ENCODE peak calls at places on chromosomes 4 and X, in five cellular contexts. One of them, this sample, is unnamed.

GRCh38 chr4:79678472-79679202 is 270.6 kb upstream of the GK2 start:
- DNase-seq in AG04449: no peak
- DNase-seq in pancreas: no peak
- DNase-seq in bronchial epithelial cell: no peak
- DNase-seq in right cardiac atrium: no peak
- DNase-seq in this sample: no peak

GRCh38 chr4:21806991-21807390 is 141.6 kb downstream of the KCNIP4 start:
- DNase-seq in pancreas: no peak
- DNase-seq in AG04449: no peak
- DNase-seq in bronchial epithelial cell: no peak
- DNase-seq in right cardiac atrium: no peak
- DNase-seq in this sample: no peak

GRCh38 chr4:100008048-100008447 is 58.0 kb upstream of the H2AZ1 start:
- DNase-seq in bronchial epithelial cell: peak; percentile 45
- DNase-seq in right cardiac atrium: no peak
- DNase-seq in pancreas: no peak
- DNase-seq in AG04449: peak; percentile 62
- DNase-seq in this sample: peak; percentile 66

GRCh38 chr4:98851806-98852205 is 77.1 kb downstream of the EIF4E start:
- DNase-seq in right cardiac atrium: no peak
- DNase-seq in pancreas: no peak
- DNase-seq in bronchial epithelial cell: peak; percentile 31
- DNase-seq in AG04449: peak; percentile 7
- DNase-seq in this sample: no peak

GRCh38 chr4:19748470-19748869 is 503.2 kb upstream of the SLIT2 start:
- DNase-seq in right cardiac atrium: peak; percentile 63
- DNase-seq in pancreas: no peak
- DNase-seq in bronchial epithelial cell: peak; percentile 45
- DNase-seq in AG04449: peak; percentile 52
- DNase-seq in this sample: peak; percentile 3

GRCh38 chr4:33696586-33696985 is 2547.7 kb downstream of the ARAP2 start:
- DNase-seq in AG04449: no peak
- DNase-seq in bronchial epithelial cell: peak; percentile 19
- DNase-seq in pancreas: no peak
- DNase-seq in right cardiac atrium: no peak
- DNase-seq in this sample: peak; percentile 52

GRCh38 chr4:121156822-121157769 is 7.0 kb downstream of the TNIP3 start:
- DNase-seq in right cardiac atrium: peak; percentile 61
- DNase-seq in bronchial epithelial cell: peak; percentile 16
- DNase-seq in pancreas: peak; percentile 20
- DNase-seq in AG04449: no peak
- DNase-seq in this sample: peak; percentile 33

GRCh38 chr4:147498031-147498700 is 17.3 kb downstream of the EDNRA start:
- DNase-seq in pancreas: no peak
- DNase-seq in right cardiac atrium: no peak
- DNase-seq in bronchial epithelial cell: peak; percentile 94
- DNase-seq in AG04449: peak; percentile 65
- DNase-seq in this sample: peak; percentile 85

GRCh38 chrX:17656556-17656955 is 80.7 kb upstream of the SCML1 start:
- DNase-seq in AG04449: no peak
- DNase-seq in bronchial epithelial cell: no peak
- DNase-seq in pancreas: no peak
- DNase-seq in right cardiac atrium: no peak
- DNase-seq in this sample: no peak

GRCh38 chrX:109886122-109886761 is 116.7 kb upstream of the TMEM164 start:
- DNase-seq in pancreas: no peak
- DNase-seq in right cardiac atrium: peak; percentile 52
- DNase-seq in AG04449: no peak
- DNase-seq in bronchial epithelial cell: peak; percentile 45
- DNase-seq in this sample: peak; percentile 61

GRCh38 chrX:74670028-74670427 is 55.6 kb upstream of the RLIM start:
- DNase-seq in pancreas: no peak
- DNase-seq in AG04449: no peak
- DNase-seq in right cardiac atrium: no peak
- DNase-seq in bronchial epithelial cell: no peak
- DNase-seq in this sample: no peak

GRCh38 chr4:48345542-48345941 is 4.2 kb downstream of the SLAIN2 start:
- DNase-seq in pancreas: no peak
- DNase-seq in right cardiac atrium: no peak
- DNase-seq in bronchial epithelial cell: no peak
- DNase-seq in AG04449: no peak
- DNase-seq in this sample: no peak

GRCh38 chr4:143713556-143714289 is 13.2 kb upstream of the FREM3 start:
- DNase-seq in right cardiac atrium: no peak
- DNase-seq in AG04449: no peak
- DNase-seq in pancreas: no peak
- DNase-seq in bronchial epithelial cell: no peak
- DNase-seq in this sample: no peak

GRCh38 chrX:140589657-140590056 is 84.8 kb upstream of the SOX3 start:
- DNase-seq in bronchial epithelial cell: no peak
- DNase-seq in pancreas: no peak
- DNase-seq in right cardiac atrium: no peak
- DNase-seq in AG04449: no peak
- DNase-seq in this sample: no peak

GRCh38 chrX:98523521-98523920 is 1639.8 kb downstream of the RPA4 start:
- DNase-seq in pancreas: no peak
- DNase-seq in right cardiac atrium: no peak
- DNase-seq in bronchial epithelial cell: no peak
- DNase-seq in AG04449: no peak
- DNase-seq in this sample: no peak

GRCh38 chrX:100720301-100720700 is 11.6 kb downstream of the SYTL4 start:
- DNase-seq in AG04449: no peak
- DNase-seq in pancreas: no peak
- DNase-seq in right cardiac atrium: no peak
- DNase-seq in bronchial epithelial cell: no peak
- DNase-seq in this sample: no peak

GRCh38 chr4:72975488-72975784 is 94.1 kb downstream of the COX18 start:
- DNase-seq in right cardiac atrium: no peak
- DNase-seq in pancreas: no peak
- DNase-seq in bronchial epithelial cell: no peak
- DNase-seq in AG04449: peak; percentile 53
- DNase-seq in this sample: no peak

GRCh38 chrX:130121505-130121800 is 11.2 kb upstream of the ELF4 start:
- DNase-seq in bronchial epithelial cell: no peak
- DNase-seq in right cardiac atrium: no peak
- DNase-seq in pancreas: no peak
- DNase-seq in AG04449: no peak
- DNase-seq in this sample: no peak

GRCh38 chrX:130118941-130119640 is 8.8 kb upstream of the ELF4 start:
- DNase-seq in right cardiac atrium: no peak
- DNase-seq in bronchial epithelial cell: no peak
- DNase-seq in pancreas: no peak
- DNase-seq in AG04449: no peak
- DNase-seq in this sample: no peak

GRCh38 chrX:130120746-130121504 is 10.6 kb upstream of the ELF4 start:
- DNase-seq in bronchial epithelial cell: peak; percentile 74
- DNase-seq in AG04449: no peak
- DNase-seq in pancreas: peak; percentile 59
- DNase-seq in right cardiac atrium: peak; percentile 91
- DNase-seq in this sample: peak; percentile 90

GRCh38 chrX:130118396-130118795 is 8.1 kb upstream of the ELF4 start:
- DNase-seq in bronchial epithelial cell: peak; percentile 60
- DNase-seq in pancreas: no peak
- DNase-seq in right cardiac atrium: no peak
- DNase-seq in AG04449: no peak
- DNase-seq in this sample: peak; percentile 70

GRCh38 chrX:130120321-130120731 is 10.0 kb upstream of the ELF4 start:
- DNase-seq in AG04449: no peak
- DNase-seq in right cardiac atrium: no peak
- DNase-seq in pancreas: no peak
- DNase-seq in bronchial epithelial cell: no peak
- DNase-seq in this sample: no peak
- H3K4me3 ChIP-seq in AG04449: peak overlapping the region; percentile 40
- H3K4me3 ChIP-seq in right cardiac atrium: peak overlapping the region; percentile 0
- H3K4me3 ChIP-seq in pancreas: peak overlapping the region; percentile 39
- H3K4me3 ChIP-seq in bronchial epithelial cell: peak overlapping the region; percentile 23
- H3K4me3 ChIP-seq in this sample: peak overlapping the region; percentile 20

DNA sequence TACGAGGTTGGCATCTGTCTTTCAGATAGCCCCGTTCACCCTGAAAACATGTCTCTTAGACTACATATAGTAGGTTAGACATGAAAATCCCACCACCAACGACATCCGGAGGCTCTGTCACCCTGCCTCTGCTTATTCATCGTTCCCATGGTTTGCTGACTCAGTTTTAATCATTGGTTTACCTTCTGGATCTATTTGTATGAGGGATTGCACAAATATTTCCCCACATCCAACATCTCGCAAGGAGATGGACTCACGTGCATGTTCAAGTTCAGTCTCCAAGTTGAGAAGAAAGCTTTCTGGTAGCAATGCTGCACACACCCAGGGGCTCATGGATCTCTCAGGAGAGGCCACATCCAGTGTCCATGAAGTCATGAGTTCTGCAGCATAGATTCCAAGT is 10.8 kb downstream of the CETN2 start:
- DNase-seq in bronchial epithelial cell: peak; percentile 81
- DNase-seq in right cardiac atrium: no peak
- DNase-seq in AG04449: no peak
- DNase-seq in pancreas: no peak
- DNase-seq in this sample: peak; percentile 72
- H3K4me3 ChIP-seq in bronchial epithelial cell: no peak overlapping the region
- H3K4me3 ChIP-seq in right cardiac atrium: no peak overlapping the region
- H3K4me3 ChIP-seq in AG04449: no peak overlapping the region
- H3K4me3 ChIP-seq in pancreas: no peak overlapping the region
- H3K4me3 ChIP-seq in this sample: no peak overlapping the region

DNA sequence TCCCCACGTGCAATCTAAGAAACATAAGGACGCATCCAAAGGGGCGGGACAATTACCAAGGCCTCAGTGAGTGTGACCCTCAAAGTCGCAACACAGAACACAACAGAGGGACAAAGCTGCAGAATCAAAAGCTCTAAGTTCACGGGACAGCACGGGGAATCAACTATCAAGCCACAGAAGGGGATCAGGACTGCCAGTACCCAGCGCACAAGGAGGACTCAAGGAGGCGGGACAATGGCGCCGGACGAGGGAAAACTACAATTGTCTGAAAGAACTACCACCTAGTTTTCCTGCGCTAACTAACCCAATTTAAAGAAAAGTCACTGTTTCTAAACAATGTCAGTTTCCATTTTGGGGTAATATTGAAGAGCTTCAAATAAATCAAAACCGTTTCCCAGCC is 1.3 kb downstream of the FAM53A start:
- DNase-seq in pancreas: no peak
- DNase-seq in right cardiac atrium: no peak
- DNase-seq in AG04449: no peak
- DNase-seq in bronchial epithelial cell: no peak
- DNase-seq in this sample: no peak
- H3K4me3 ChIP-seq in pancreas: peak overlapping the region; percentile 77
- H3K4me3 ChIP-seq in right cardiac atrium: no peak overlapping the region
- H3K4me3 ChIP-seq in AG04449: peak overlapping the region; percentile 65
- H3K4me3 ChIP-seq in bronchial epithelial cell: no peak overlapping the region
- H3K4me3 ChIP-seq in this sample: no peak overlapping the region

GRCh38 chr4:23878235-23878861 is 11.5 kb downstream of the PPARGC1A start:
- DNase-seq in AG04449: no peak
- DNase-seq in pancreas: no peak
- DNase-seq in right cardiac atrium: no peak
- DNase-seq in bronchial epithelial cell: no peak
- DNase-seq in this sample: no peak
- H3K4me3 ChIP-seq in AG04449: no peak overlapping the region
- H3K4me3 ChIP-seq in pancreas: no peak overlapping the region
- H3K4me3 ChIP-seq in right cardiac atrium: no peak overlapping the region
- H3K4me3 ChIP-seq in bronchial epithelial cell: no peak overlapping the region
- H3K4me3 ChIP-seq in this sample: no peak overlapping the region

GRCh38 chr4:27096142-27096824 is 235.6 kb downstream of the STIM2 start:
- DNase-seq in AG04449: no peak
- DNase-seq in pancreas: no peak
- DNase-seq in right cardiac atrium: no peak
- DNase-seq in bronchial epithelial cell: no peak
- DNase-seq in this sample: no peak
- H3K4me3 ChIP-seq in AG04449: no peak overlapping the region
- H3K4me3 ChIP-seq in pancreas: no peak overlapping the region
- H3K4me3 ChIP-seq in right cardiac atrium: no peak overlapping the region
- H3K4me3 ChIP-seq in bronchial epithelial cell: no peak overlapping the region
- H3K4me3 ChIP-seq in this sample: no peak overlapping the region

DNA sequence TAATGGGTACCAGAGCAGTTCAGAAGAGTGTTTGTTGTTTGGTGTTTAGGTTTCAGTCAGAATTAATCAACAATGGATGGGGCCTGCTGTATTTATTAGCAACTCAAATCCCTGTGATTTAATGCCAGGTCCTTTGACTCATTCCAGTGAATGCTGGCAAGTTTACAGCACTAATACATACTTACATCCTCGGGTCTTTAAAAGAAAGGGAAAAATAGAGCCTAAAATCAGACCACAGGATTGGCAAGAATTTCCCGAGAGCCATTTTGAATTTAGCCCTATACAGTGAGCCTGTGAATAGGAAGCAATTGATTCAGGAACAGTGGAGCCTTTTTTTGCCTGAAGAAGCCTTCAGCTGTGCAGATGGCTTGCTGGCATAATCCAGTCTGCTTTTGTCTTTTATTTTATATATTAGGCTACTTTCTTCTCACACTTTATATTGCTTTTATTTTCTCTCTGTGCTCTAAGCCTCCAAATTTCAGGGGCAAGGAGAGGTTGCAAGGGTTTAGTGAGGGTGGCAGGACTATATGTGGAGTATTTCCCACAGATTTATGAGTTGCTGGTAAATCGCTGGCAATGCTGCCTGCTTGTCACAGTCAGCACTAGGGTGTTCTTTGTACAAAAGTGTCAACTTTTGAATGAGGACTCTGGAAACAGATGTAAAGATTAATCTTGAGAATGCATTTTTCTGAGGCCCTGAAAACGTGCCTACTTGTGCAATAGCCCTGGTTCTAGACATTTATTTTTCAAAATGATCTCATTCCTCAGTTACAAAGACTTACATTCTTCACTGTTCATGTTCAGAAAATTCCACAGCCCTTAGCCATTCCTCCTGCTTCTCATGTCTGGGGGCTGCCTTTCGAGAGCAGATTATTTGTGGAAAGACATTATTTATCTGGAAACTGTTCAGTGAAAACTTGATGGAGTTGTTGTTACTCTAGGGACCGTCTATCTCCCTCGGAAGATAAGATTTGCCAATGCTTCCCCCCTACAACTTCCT is 303.5 kb downstream of the SPRY1 start:
- DNase-seq in bronchial epithelial cell: peak; percentile 63
- DNase-seq in right cardiac atrium: peak; percentile 48
- DNase-seq in AG04449: peak; percentile 90
- DNase-seq in pancreas: no peak
- DNase-seq in this sample: peak; percentile 71
- H3K4me3 ChIP-seq in bronchial epithelial cell: no peak overlapping the region
- H3K4me3 ChIP-seq in right cardiac atrium: no peak overlapping the region
- H3K4me3 ChIP-seq in AG04449: peak overlapping the region; percentile 20
- H3K4me3 ChIP-seq in pancreas: no peak overlapping the region
- H3K4me3 ChIP-seq in this sample: no peak overlapping the region

DNA sequence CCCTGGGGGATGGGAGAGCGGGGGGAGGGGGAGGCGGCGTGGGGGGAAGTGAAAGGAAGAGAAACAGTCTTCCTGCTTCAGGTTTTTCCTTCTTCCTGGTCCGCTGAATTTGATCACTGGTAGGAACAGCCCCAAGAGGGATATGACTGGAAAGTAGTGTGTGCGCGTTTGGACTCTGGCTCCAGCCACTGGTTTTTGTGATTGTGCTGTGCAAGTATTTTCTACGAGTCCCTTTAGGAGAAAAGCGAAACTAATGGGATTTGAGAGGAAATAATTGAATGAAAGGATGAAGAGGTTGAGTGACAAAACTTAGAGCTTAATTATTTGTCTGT is 836 bp downstream of the PRRG1 start:
- DNase-seq in right cardiac atrium: peak; percentile 54
- DNase-seq in pancreas: no peak
- DNase-seq in AG04449: no peak
- DNase-seq in bronchial epithelial cell: peak; percentile 9
- DNase-seq in this sample: peak; percentile 8
- H3K4me3 ChIP-seq in right cardiac atrium: peak overlapping the region; percentile 83
- H3K4me3 ChIP-seq in pancreas: peak overlapping the region; percentile 52
- H3K4me3 ChIP-seq in AG04449: peak overlapping the region; percentile 78
- H3K4me3 ChIP-seq in bronchial epithelial cell: peak overlapping the region; percentile 83
- H3K4me3 ChIP-seq in this sample: peak overlapping the region; percentile 76

This sample was measured in epithelial cell of esophagus.